ENCODE peak calls at places on chromosomes 4 and X, in eight cellular contexts. P is posterior cingulate gyrus; S is activated CD8-positive, alpha-beta memory T cell treated with anti-CD3 and anti-CD28 coated beads for 1 hour; W is RKO; R is PC-3; A is DMS 273 treated with DMSO at 0.1 percent for 48 hours; M is GM20000; L is T-cell. T is an unnamed sample.

GRCh38 chr4:160983035-160983434 is 1180.8 kb downstream of the FSTL5 start:
- DNase-seq in P (no peak), S (no peak), W (no peak), R (no peak), A (no peak), M (no peak), L (no peak), T (no peak)

GRCh38 chrX:21963736-21964135 is 23.2 kb downstream of the SMS start:
- DNase-seq in P (no peak), S (no peak), W (no peak), R (no peak), A (no peak), M (no peak), L (no peak), T (no peak)

GRCh38 chr4:185874516-185875230 is 62.7 kb upstream of the SORBS2 start:
- DNase-seq in P (no peak), S (no peak), W (no peak), R (peak; percentile 40), A (no peak), M (no peak), L (no peak), T (no peak)

GRCh38 chrX:11100281-11101035 is 10.7 kb upstream of the HCCS start:
- DNase-seq in P (peak; percentile 10), S (no peak), W (peak; percentile 57), R (peak; percentile 65), A (peak; percentile 20), M (no peak), L (no peak), T (no peak)

GRCh38 chr4:84796388-84796787 is 170.1 kb downstream of the WDFY3 start:
- DNase-seq in P (no peak), S (no peak), W (no peak), R (no peak), A (no peak), M (no peak), L (no peak), T (no peak)

GRCh38 chr4:122749704-122750454 is 17.4 kb downstream of the BBS12 start:
- DNase-seq in P (no peak), S (no peak), W (no peak), R (no peak), A (no peak), M (no peak), L (no peak), T (no peak)

GRCh38 chr4:61180405-61180804 is 19.7 kb upstream of the ADGRL3 start:
- DNase-seq in P (no peak), S (no peak), W (no peak), R (no peak), A (no peak), M (no peak), L (no peak), T (no peak)

GRCh38 chr4:87019243-87019817 is 84.5 kb downstream of the AFF1 start:
- DNase-seq in P (no peak), S (no peak), W (no peak), R (no peak), A (no peak), M (no peak), L (no peak), T (no peak)

GRCh38 chr4:169253087-169253675 is 17.6 kb downstream of the SH3RF1 start:
- DNase-seq in P (no peak), S (no peak), W (no peak), R (no peak), A (no peak), M (no peak), L (no peak), T (no peak)

GRCh38 chr4:3302786-3303444 is 10.1 kb downstream of the RGS12 start:
- DNase-seq in P (peak; percentile 5), S (no peak), W (no peak), R (no peak), A (no peak), M (no peak), L (no peak), T (no peak)

GRCh38 chr4:78612398-78613005 is 60.9 kb downstream of the ANXA3 start:
- DNase-seq in P (no peak), S (no peak), W (peak; percentile 56), R (peak; percentile 54), A (no peak), M (peak; percentile 24), L (no peak), T (no peak)

GRCh38 chr4:35124116-35124515 is 1120.2 kb downstream of the ARAP2 start:
- DNase-seq in P (no peak), S (no peak), W (no peak), R (no peak), A (no peak), M (no peak), L (no peak), T (no peak)

GRCh38 chr4:175705407-175705806 is 106.7 kb downstream of the GPM6A start:
- DNase-seq in P (peak; percentile 80), S (no peak), W (no peak), R (no peak), A (no peak), M (no peak), L (no peak), T (no peak)

GRCh38 chr4:94791701-94792100 is 33.9 kb downstream of the BMPR1B start:
- DNase-seq in P (no peak), S (no peak), W (no peak), R (no peak), A (no peak), M (no peak), L (no peak), T (no peak)

GRCh38 chr4:23685481-23685880 is 204.4 kb downstream of the PPARGC1A start:
- DNase-seq in P (no peak), S (no peak), W (no peak), R (no peak), A (no peak), M (no peak), L (no peak), T (no peak)

GRCh38 chr4:18063079-18063478 is 41.5 kb upstream of the LCORL start:
- DNase-seq in P (no peak), S (no peak), W (no peak), R (no peak), A (no peak), M (no peak), L (no peak), T (no peak)

GRCh38 chr4:146165840-146166239 is 9.7 kb upstream of the LSM6 start:
- DNase-seq in P (no peak), S (no peak), W (no peak), R (peak; percentile 69), A (no peak), M (no peak), L (no peak), T (no peak)

GRCh38 chr4:185567828-185568442 is 32.6 kb upstream of the PDLIM3 start:
- DNase-seq in P (peak; percentile 54), S (no peak), W (no peak), R (no peak), A (no peak), M (no peak), L (no peak), T (no peak)

GRCh38 chrX:134377537-134377936 is 82.4 kb upstream of the HPRT1 start:
- DNase-seq in P (no peak), S (no peak), W (peak; percentile 64), R (peak; percentile 60), A (no peak), M (no peak), L (no peak), T (no peak)

GRCh38 chr4:106471151-106471550 is 102.6 kb upstream of the GIMD1 start:
- DNase-seq in P (no peak), S (no peak), W (no peak), R (no peak), A (no peak), M (no peak), L (no peak), T (no peak)

GRCh38 chrX:41634284-41634683 is 54.5 kb upstream of the GPR34 start:
- DNase-seq in P (no peak), S (no peak), W (no peak), R (no peak), A (no peak), M (no peak), L (no peak), T (no peak)

GRCh38 chr4:140158234-140159030 is 4.4 kb upstream of the MAML3 start:
- DNase-seq in P (no peak), S (no peak), W (no peak), R (peak; percentile 26), A (peak; percentile 85), M (no peak), L (no peak), T (no peak)

GRCh38 chrX:84047339-84047738 is 140.7 kb downstream of the RPS6KA6 start:
- DNase-seq in P (no peak), S (no peak), W (no peak), R (no peak), A (no peak), M (no peak), L (no peak), T (no peak)

GRCh38 chr4:84669201-84669600 is 86.3 kb downstream of the CDS1 start:
- DNase-seq in P (no peak), S (no peak), W (no peak), R (no peak), A (no peak), M (peak; percentile 18), L (no peak), T (no peak)

GRCh38 chr4:40292313-40292759 is 42.8 kb upstream of the CHRNA9 start:
- DNase-seq in P (no peak), S (no peak), W (peak; percentile 40), R (peak; percentile 30), A (no peak), M (no peak), L (no peak), T (no peak)

GRCh38 chr4:105719214-105719613 is 10.6 kb downstream of the GSTCD start:
- DNase-seq in P (no peak), S (no peak), W (no peak), R (no peak), A (no peak), M (no peak), L (no peak), T (no peak)

GRCh38 chr4:145388043-145388442 is 93.6 kb upstream of the SMAD1 start:
- DNase-seq in P (no peak), S (no peak), W (no peak), R (peak; percentile 48), A (no peak), M (no peak), L (no peak), T (no peak)

GRCh38 chr4:121898150-121898549 is 27.9 kb upstream of the BBS7 start:
- DNase-seq in P (no peak), S (peak; percentile 2), W (no peak), R (peak; percentile 18), A (no peak), M (no peak), L (no peak), T (no peak)

GRCh38 chrX:65755786-65756185 is 88.3 kb downstream of the MSN start:
- DNase-seq in P (no peak), S (no peak), W (no peak), R (no peak), A (no peak), M (no peak), L (no peak), T (no peak)

GRCh38 chr4:118743867-118744266 is 58.7 kb downstream of the METTL14 start:
- DNase-seq in P (no peak), S (no peak), W (no peak), R (no peak), A (no peak), M (no peak), L (no peak), T (no peak)

T was measured in CD4-positive, alpha-beta T cell.